ENCODE peak calls at places on chromosomes 6 and 20, in nine cellular contexts. X is gastrocnemius medialis; R is body of pancreas; G is naive thymus-derived CD4-positive, alpha-beta T cell; S is CD4-positive, CD25-positive, alpha-beta regulatory T cell; J is upper lobe of right lung; Q is mesendoderm; Y is thoracic aorta; W is heart left ventricle. K is an unnamed sample. For H3K4me1 and H3K27me3, the result is how much of the 10 kb centered on the place peaks cover.

GRCh38 chr6:7050911-7051779 is 56.6 kb upstream of the RREB1 start:
- DNase-seq in J (peak), S (peak), Q (peak), Y (no peak), G (peak), W (peak), X (no peak), R (peak), K (peak)

GRCh38 chr20:63963348-63963741 is 6.4 kb downstream of the ZNF512B start:
- DNase-seq in X (no peak), Q (no peak), Y (no peak), S (no peak), R (no peak), G (no peak), J (no peak), W (no peak), K (no peak)

GRCh38 chr20:38228436-38228835 is 32.1 kb downstream of the KIAA1755 start:
- DNase-seq in W (no peak), S (no peak), R (no peak), Y (no peak), Q (peak), X (no peak), G (no peak), J (no peak), K (no peak)

GRCh38 chr6:10316327-10316726 is 98.5 kb downstream of the TFAP2A start:
- DNase-seq in Y (no peak), G (no peak), S (no peak), X (no peak), R (no peak), J (no peak), Q (no peak), W (no peak), K (no peak)

GRCh38 chr6:148395583-148396101 is 53.0 kb downstream of the SASH1 start:
- DNase-seq in X (peak), W (peak), Y (no peak), R (no peak), G (no peak), J (no peak), S (no peak), Q (no peak), K (peak)

GRCh38 chr20:50828363-50829136 is 33.7 kb downstream of the BCAS4 start:
- DNase-seq in J (no peak), Y (no peak), S (no peak), Q (no peak), R (no peak), X (no peak), W (no peak), G (no peak), K (no peak)

GRCh38 chr6:127343753-127344659 is 597 bp upstream of the ECHDC1 start:
- DNase-seq in R (no peak), W (no peak), X (no peak), J (no peak), Y (no peak), Q (peak), G (no peak), S (peak), K (no peak)

GRCh38 chr6:148890605-148891004 is 143.8 kb downstream of the UST start:
- DNase-seq in S (no peak), R (no peak), W (no peak), X (no peak), J (no peak), Q (no peak), Y (no peak), G (no peak), K (no peak)

GRCh38 chr6:115969930-115970273 is 90.8 kb downstream of the FRK start:
- DNase-seq in W (no peak), J (no peak), S (no peak), G (no peak), X (no peak), Y (no peak), Q (no peak), R (no peak), K (no peak)

GRCh38 chr20:46057856-46058655 is 29.0 kb downstream of the SLC12A5 start:
- DNase-seq in Q (peak), G (no peak), Y (no peak), S (peak), J (peak), X (no peak), R (peak), W (peak), K (peak)

GRCh38 chr20:37358366-37359150 is 12.6 kb downstream of the SRC start:
- DNase-seq in Q (no peak), Y (no peak), G (no peak), R (no peak), S (no peak), J (peak), W (no peak), X (no peak), K (no peak)

GRCh38 chr6:74991573-74992332 is 214.1 kb downstream of the COL12A1 start:
- DNase-seq in R (no peak), J (no peak), Q (peak), W (no peak), Y (no peak), X (no peak), S (no peak), G (no peak), K (no peak)

GRCh38 chr20:25233016-25233772 is 14.7 kb upstream of the PYGB start:
- DNase-seq in W (peak), R (peak), Y (peak), J (peak), X (no peak), G (no peak), S (no peak), Q (peak), K (peak)

GRCh38 chr20:42179768-42180167 is 561.6 kb upstream of the CHD6 start:
- DNase-seq in W (no peak), Y (no peak), G (no peak), Q (peak), X (no peak), R (no peak), J (no peak), S (no peak), K (no peak)

GRCh38 chr6:67175091-67175490 is 1460.0 kb upstream of the ADGRB3 start:
- DNase-seq in W (no peak), X (no peak), Q (no peak), Y (no peak), S (no peak), G (no peak), J (no peak), R (no peak), K (no peak)

GRCh38 chr6:125950293-125950692 is 6.3 kb upstream of the HINT3 start:
- DNase-seq in X (no peak), G (no peak), R (no peak), J (no peak), Y (no peak), W (no peak), Q (peak), S (no peak), K (no peak)

GRCh38 chr6:121382467-121383121 is 48.3 kb upstream of the TBC1D32 start:
- DNase-seq in Q (peak), X (no peak), S (no peak), W (no peak), G (no peak), Y (no peak), R (no peak), J (no peak), K (no peak)

GRCh38 chr6:155080876-155081845 is 86.0 kb downstream of the TIAM2 start:
- DNase-seq in Y (no peak), Q (no peak), J (no peak), S (no peak), R (no peak), G (no peak), X (no peak), W (no peak), K (peak)

GRCh38 chr20:33874129-33874528 is 63.0 kb downstream of the CHMP4B start:
- DNase-seq in X (no peak), S (no peak), J (no peak), W (no peak), Q (peak), G (no peak), R (no peak), Y (no peak), K (no peak)

GRCh38 chr20:9270831-9271230 is 201.9 kb downstream of the PLCB4 start:
- DNase-seq in Q (no peak), G (no peak), R (no peak), S (no peak), Y (no peak), X (no peak), J (no peak), W (no peak), K (no peak)

GRCh38 chr6:81450180-81450579 is 302.3 kb downstream of the TENT5A start:
- DNase-seq in G (no peak), S (no peak), W (no peak), Y (no peak), J (no peak), R (peak), X (no peak), Q (no peak), K (no peak)

GRCh38 chr6:156009656-156010055 is 554.0 kb upstream of the NOX3 start:
- DNase-seq in W (no peak), Y (no peak), R (no peak), Q (no peak), G (no peak), J (no peak), S (no peak), X (no peak), K (no peak)

GRCh38 chr6:109478848-109479624 is 4.0 kb downstream of the ZBTB24 start:
- DNase-seq in S (no peak), R (no peak), G (no peak), W (no peak), Q (no peak), X (no peak), J (no peak), Y (no peak), K (no peak)

GRCh38 chr6:127793396-127793795 is 107.5 kb downstream of the THEMIS start:
- DNase-seq in R (no peak), X (no peak), S (no peak), G (no peak), Q (no peak), J (no peak), Y (no peak), W (no peak), K (no peak)

GRCh38 chr6:44735631-44735963 is 348.1 kb downstream of the CDC5L start:
- DNase-seq in X (no peak), J (no peak), R (no peak), G (no peak), Q (no peak), Y (no peak), S (no peak), W (no peak), K (no peak)

GRCh38 chr6:74333406-74333805 is 637.4 kb downstream of the CD109 start:
- DNase-seq in J (no peak), W (no peak), G (no peak), Q (no peak), R (no peak), Y (no peak), X (no peak), S (no peak), K (no peak)

GRCh38 chr20:61805365-61805764 is 260.3 kb downstream of the TAF4 start:
- DNase-seq in S (no peak), X (no peak), R (no peak), Y (no peak), W (no peak), J (peak), Q (no peak), G (no peak), K (no peak)

GRCh38 chr6:11168091-11168635 is 56.6 kb upstream of the ERVFRD-1 start:
- DNase-seq in W (no peak), J (no peak), Q (no peak), R (no peak), X (no peak), Y (no peak), G (no peak), S (no peak), K (no peak)

GRCh38 chr6:45741437-45742166 is 274.1 kb downstream of the CLIC5 start:
- DNase-seq in J (no peak), X (no peak), Y (no peak), R (peak), S (no peak), G (no peak), W (no peak), Q (no peak), K (no peak)

GRCh38 chr20:61757678-61758555 is 307.8 kb downstream of the TAF4 start:
- DNase-seq in R (no peak), X (no peak), S (no peak), J (peak), G (no peak), W (no peak), Q (no peak), Y (no peak), K (no peak)

GRCh38 chr20:33649201-33649631 is 12.9 kb upstream of the C20orf144 start:
- DNase-seq in J (peak), R (no peak), G (no peak), Q (no peak), X (peak), Y (no peak), S (no peak), W (no peak), K (peak)

GRCh38 chr6:168171673-168172352 is 92.8 kb upstream of the FRMD1 start:
- DNase-seq in R (no peak), X (no peak), W (no peak), J (no peak), Y (no peak), Q (peak), G (no peak), S (no peak), K (no peak)

GRCh38 chr6:145267076-145267867 is 468.0 kb downstream of the EPM2A start:
- DNase-seq in W (no peak), G (no peak), Y (no peak), X (no peak), R (no peak), Q (no peak), J (no peak), S (no peak), K (no peak)

GRCh38 chr6:145260491-145260890 is 474.8 kb downstream of the EPM2A start:
- DNase-seq in X (no peak), Q (no peak), J (no peak), G (no peak), R (no peak), S (no peak), Y (no peak), W (no peak), K (no peak)

GRCh38 chr6:145261758-145262157 is 473.6 kb downstream of the EPM2A start:
- DNase-seq in Q (no peak), Y (no peak), S (no peak), W (no peak), R (no peak), J (no peak), X (no peak), G (no peak), K (no peak)

GRCh38 chr6:145266432-145267075 is 468.8 kb downstream of the EPM2A start:
- DNase-seq in J (no peak), Q (no peak), S (no peak), Y (no peak), R (no peak), W (no peak), X (no peak), G (no peak), K (no peak)

DNA sequence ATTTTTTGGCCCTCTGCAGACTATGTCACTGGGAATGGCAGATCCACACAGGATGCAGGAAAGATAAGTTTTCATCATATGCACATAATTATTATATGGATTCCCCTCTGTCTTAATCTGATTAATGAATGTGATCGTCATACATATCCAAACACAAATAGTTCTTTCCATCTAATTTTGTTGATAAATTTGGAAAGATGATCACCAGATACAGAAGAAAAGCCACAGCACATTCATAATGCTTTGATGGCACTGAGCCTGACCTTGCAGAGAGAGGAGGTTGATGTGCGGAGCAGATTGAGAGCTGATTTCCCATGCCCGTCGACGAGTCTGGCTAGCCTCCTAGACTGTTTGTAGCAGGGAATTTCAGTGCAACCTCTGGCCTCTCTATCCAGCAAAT is 471.5 kb downstream of the EPM2A start:
- DNase-seq in W (no peak), X (no peak), J (no peak), Y (no peak), Q (no peak), R (no peak), G (no peak), S (no peak), K (no peak)
- H3K4me3 ChIP-seq in W (no peak), X (no peak), J (no peak), Y (no peak), Q (no peak), R (no peak), G (no peak), S (no peak), K (no peak)

GRCh38 chr6:144362042-144363018 is 77.2 kb downstream of the UTRN start:
- DNase-seq in G (no peak), Q (no peak), W (peak), Y (no peak), R (peak), S (no peak), J (no peak), X (no peak), K (peak)

GRCh38 chr6:144364208-144364718 is 79.1 kb downstream of the UTRN start:
- DNase-seq in Q (no peak), J (no peak), G (no peak), R (no peak), W (no peak), Y (no peak), S (no peak), X (no peak), K (no peak)

GRCh38 chr6:144360401-144360800 is 75.3 kb downstream of the UTRN start:
- DNase-seq in J (no peak), Y (no peak), G (no peak), X (no peak), W (no peak), S (no peak), R (no peak), Q (peak), K (no peak)

GRCh38 chr6:144359783-144360182 is 74.6 kb downstream of the UTRN start:
- DNase-seq in Q (no peak), W (no peak), J (no peak), S (no peak), X (no peak), G (no peak), R (no peak), Y (no peak), K (no peak)

GRCh38 chr6:144361027-144361426 is 75.9 kb downstream of the UTRN start:
- DNase-seq in R (no peak), Y (no peak), W (no peak), G (no peak), S (no peak), Q (no peak), J (no peak), X (no peak), K (no peak)
- H3K4me1 ChIP-seq in R (under half), Y (under half), W (under half), G (half or more), S (under half), Q (under half), J (under half), X (under half), K (under half)

GRCh38 chr20:8039048-8039447 is 19.5 kb upstream of the TMX4 start:
- DNase-seq in G (no peak), Y (no peak), R (no peak), Q (peak), X (no peak), J (no peak), S (no peak), W (no peak), K (no peak)
- H3K27me3 ChIP-seq in G (under half), Y (under half), R (under half), Q (under half), X (under half), J (under half), S (under half), W (under half), K (under half)

DNA sequence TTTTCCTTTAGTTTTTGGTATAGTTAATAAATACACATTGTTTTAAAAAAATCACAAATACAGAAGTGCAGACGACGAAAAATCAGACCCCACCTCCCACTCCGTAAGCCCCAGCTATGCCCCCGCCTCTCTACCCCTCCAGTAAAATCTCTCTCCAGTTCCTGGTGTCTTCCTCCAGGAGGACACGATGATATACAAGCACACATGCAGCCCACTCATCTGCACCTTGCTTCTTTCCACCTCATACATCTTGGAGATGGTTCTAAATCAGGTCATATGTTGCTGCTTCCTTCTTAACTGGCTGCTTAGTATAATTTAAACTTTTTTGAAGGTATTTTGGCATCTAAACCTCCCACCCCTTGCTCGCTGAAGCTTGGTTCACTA is 2.7 kb downstream of the BMP7 start:
- DNase-seq in Q (no peak), S (no peak), R (no peak), X (no peak), W (no peak), Y (no peak), G (no peak), J (no peak), K (no peak)
- H3K4me3 ChIP-seq in Q (no peak), S (no peak), R (no peak), X (no peak), W (no peak), Y (no peak), G (no peak), J (no peak), K (peak)

GRCh38 chr20:56625837-56626236 is 3.3 kb upstream of the TFAP2C start:
- DNase-seq in Q (peak), R (no peak), G (no peak), S (no peak), X (no peak), Y (no peak), J (no peak), W (no peak), K (no peak)

GRCh38 chr20:56628015-56628872 is 862 bp upstream of the TFAP2C start:
- DNase-seq in W (no peak), J (no peak), G (peak), Y (no peak), Q (peak), R (peak), X (no peak), S (no peak), K (peak)

GRCh38 chr20:56626367-56627121 is 2.6 kb upstream of the TFAP2C start:
- DNase-seq in G (peak), R (peak), X (no peak), J (no peak), Y (no peak), W (no peak), Q (peak), S (no peak), K (no peak)

GRCh38 chr20:56627122-56628014 is 1.7 kb upstream of the TFAP2C start:
- DNase-seq in Q (peak), R (no peak), S (no peak), Y (no peak), X (no peak), W (no peak), G (no peak), J (no peak), K (no peak)

DNA sequence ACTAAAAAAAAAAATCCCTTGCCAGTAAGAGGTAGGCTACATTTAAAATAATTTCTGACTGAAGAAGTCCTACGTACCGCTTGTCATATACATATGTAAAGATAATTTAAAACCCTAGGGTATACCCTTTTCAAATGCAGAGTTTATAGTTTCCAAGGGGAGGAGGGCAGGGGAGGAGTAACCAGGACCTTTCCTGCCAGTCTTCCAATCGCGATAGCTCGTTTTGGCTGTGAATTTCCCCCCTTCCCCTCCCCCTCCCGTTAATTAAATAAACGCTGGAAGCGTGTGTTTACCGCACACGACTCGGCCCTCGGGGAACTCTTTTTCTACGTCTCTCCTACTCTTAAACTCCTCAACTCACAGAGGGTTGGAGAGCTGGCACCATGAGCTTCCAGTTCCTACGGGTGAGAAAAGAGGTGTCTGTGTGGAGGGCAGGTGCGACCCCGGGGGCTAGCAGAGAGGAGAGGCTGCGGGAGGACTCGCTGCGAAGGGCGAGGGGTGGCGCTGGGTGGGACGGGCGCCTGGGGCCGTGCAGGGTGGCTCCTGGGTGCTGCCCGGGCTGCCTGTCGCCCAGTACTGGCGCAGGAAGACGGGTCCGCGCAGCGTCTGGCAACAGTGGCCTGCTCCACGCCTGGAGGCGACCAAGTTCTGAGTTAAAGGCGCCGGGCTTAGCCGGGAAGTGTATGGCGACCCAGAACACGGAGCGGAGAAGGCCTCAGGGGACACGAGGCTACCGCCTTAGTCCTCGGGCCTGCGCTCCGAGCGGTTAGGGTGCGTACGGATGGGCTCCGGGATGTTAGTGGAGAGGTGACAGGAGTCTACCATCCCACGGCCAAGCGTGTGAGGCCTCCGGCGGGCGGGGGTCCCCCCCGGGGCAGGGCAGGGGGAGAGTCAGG is 4.1 kb upstream of the TFAP2C start:
- DNase-seq in J (no peak), R (no peak), Q (peak), W (no peak), S (no peak), X (no peak), G (no peak), Y (no peak), K (no peak)
- H3K4me1 ChIP-seq in J (under half), R (under half), Q (under half), W (under half), S (under half), X (under half), G (under half), Y (under half), K (under half)

K was measured in thyroid gland.